ENCODE peak calls at places on chromosomes 3 and 15, in four cellular contexts. W is GM12878, E is K562, Q is HL-60. N is an unnamed sample.

GRCh38 chr3:71582612-71583568 is 638 bp downstream of the FOXP1 start:
- DNase-seq in Q (peak), E (peak), W (no peak), N (no peak)

GRCh38 chr3:42601898-42602581 is 1.6 kb downstream of the NKTR start:
- DNase-seq in Q (no peak), W (no peak), E (no peak), N (no peak)

GRCh38 chr3:56987238-56987932 is 73.1 kb upstream of the SPATA12 start:
- DNase-seq in Q (no peak), E (no peak), W (no peak), N (no peak)

GRCh38 chr15:94056314-94056713 is 175.0 kb upstream of the MCTP2 start:
- DNase-seq in Q (no peak), E (no peak), W (no peak), N (no peak)

GRCh38 chr3:51930439-51930838 is 11.3 kb downstream of the RRP9 start:
- DNase-seq in Q (no peak), W (no peak), E (no peak), N (no peak)

GRCh38 chr15:81101894-81102815 is 31.9 kb upstream of the CFAP161 start:
- DNase-seq in E (no peak), W (no peak), Q (no peak), N (no peak)

GRCh38 chr3:167992384-167992783 is 103.3 kb downstream of the GOLIM4 start:
- DNase-seq in Q (no peak), W (no peak), E (no peak), N (no peak)

GRCh38 chr15:76058714-76059319 is 968 bp upstream of the TMEM266 start:
- DNase-seq in W (peak), Q (peak), E (peak), N (peak)

GRCh38 chr3:31039145-31039544 is 144.7 kb upstream of the GADL1 start:
- DNase-seq in E (no peak), Q (no peak), W (no peak), N (no peak)

GRCh38 chr15:79897701-79898113 is 893 bp upstream of the MTHFS start:
- DNase-seq in E (no peak), W (no peak), Q (no peak), N (no peak)

GRCh38 chr15:72135719-72136118 is 17.5 kb downstream of the SENP8 start:
- DNase-seq in Q (no peak), E (no peak), W (no peak), N (no peak)

GRCh38 chr3:58386966-58387365 is 46.7 kb downstream of the PDHB start:
- DNase-seq in E (no peak), Q (no peak), W (no peak), N (no peak)

GRCh38 chr15:88472225-88472624 is 4.7 kb downstream of the MRPS11 start:
- DNase-seq in Q (no peak), W (peak), E (no peak), N (no peak)

GRCh38 chr3:4751057-4752051 is 227.9 kb upstream of the BHLHE40 start:
- DNase-seq in W (no peak), E (no peak), Q (peak), N (no peak)

GRCh38 chr3:166274996-166275395 is 437.8 kb upstream of the BCHE start:
- DNase-seq in E (no peak), W (no peak), Q (no peak), N (no peak)

GRCh38 chr3:136042608-136043221 is 77.2 kb downstream of the PPP2R3A start:
- DNase-seq in E (peak), Q (no peak), W (no peak), N (peak)

GRCh38 chr15:39130556-39131379 is 450.1 kb upstream of the THBS1 start:
- DNase-seq in Q (no peak), E (no peak), W (no peak), N (no peak)

GRCh38 chr3:73351423-73352071 is 273.2 kb downstream of the PDZRN3 start:
- DNase-seq in E (no peak), Q (no peak), W (no peak), N (no peak)

GRCh38 chr15:73530649-73531048 is 87.7 kb downstream of the REC114 start:
- DNase-seq in E (no peak), W (no peak), Q (no peak), N (no peak)

GRCh38 chr3:109819786-109820185 is 482.4 kb upstream of the DPPA4 start:
- DNase-seq in W (no peak), E (no peak), Q (no peak), N (no peak)

GRCh38 chr3:173857154-173857553 is 459.6 kb downstream of the NLGN1 start:
- DNase-seq in E (no peak), Q (no peak), W (no peak), N (no peak)

GRCh38 chr3:183377307-183377959 is 51.0 kb downstream of the MCF2L2 start:
- DNase-seq in W (no peak), Q (no peak), E (no peak), N (no peak)

GRCh38 chr15:60223161-60223560 is 174.6 kb downstream of the ANXA2 start:
- DNase-seq in Q (no peak), E (no peak), W (no peak), N (no peak)

GRCh38 chr15:73691398-73691797 is 7.2 kb downstream of the CD276 start:
- DNase-seq in W (no peak), Q (no peak), E (peak), N (no peak)

GRCh38 chr15:32819406-32819930 is 101.7 kb downstream of the GREM1 start:
- DNase-seq in W (no peak), Q (no peak), E (no peak), N (no peak)

GRCh38 chr15:57418640-57419039 is 42.3 kb downstream of the CGNL1 start:
- DNase-seq in E (no peak), W (no peak), Q (no peak), N (no peak)

GRCh38 chr3:97232635-97233034 is 418.2 kb downstream of the EPHA6 start:
- DNase-seq in E (no peak), Q (no peak), W (no peak), N (no peak)

GRCh38 chr15:48856947-48857346 is 21.0 kb upstream of the EID1 start:
- DNase-seq in Q (no peak), E (no peak), W (no peak), N (no peak)

GRCh38 chr15:81897011-81897677 is 148.7 kb downstream of the MEX3B start:
- DNase-seq in Q (no peak), E (no peak), W (no peak), N (no peak)

GRCh38 chr15:98866503-98866902 is 141.1 kb downstream of the PGPEP1L start:
- DNase-seq in Q (no peak), E (no peak), W (no peak), N (no peak)

DNA sequence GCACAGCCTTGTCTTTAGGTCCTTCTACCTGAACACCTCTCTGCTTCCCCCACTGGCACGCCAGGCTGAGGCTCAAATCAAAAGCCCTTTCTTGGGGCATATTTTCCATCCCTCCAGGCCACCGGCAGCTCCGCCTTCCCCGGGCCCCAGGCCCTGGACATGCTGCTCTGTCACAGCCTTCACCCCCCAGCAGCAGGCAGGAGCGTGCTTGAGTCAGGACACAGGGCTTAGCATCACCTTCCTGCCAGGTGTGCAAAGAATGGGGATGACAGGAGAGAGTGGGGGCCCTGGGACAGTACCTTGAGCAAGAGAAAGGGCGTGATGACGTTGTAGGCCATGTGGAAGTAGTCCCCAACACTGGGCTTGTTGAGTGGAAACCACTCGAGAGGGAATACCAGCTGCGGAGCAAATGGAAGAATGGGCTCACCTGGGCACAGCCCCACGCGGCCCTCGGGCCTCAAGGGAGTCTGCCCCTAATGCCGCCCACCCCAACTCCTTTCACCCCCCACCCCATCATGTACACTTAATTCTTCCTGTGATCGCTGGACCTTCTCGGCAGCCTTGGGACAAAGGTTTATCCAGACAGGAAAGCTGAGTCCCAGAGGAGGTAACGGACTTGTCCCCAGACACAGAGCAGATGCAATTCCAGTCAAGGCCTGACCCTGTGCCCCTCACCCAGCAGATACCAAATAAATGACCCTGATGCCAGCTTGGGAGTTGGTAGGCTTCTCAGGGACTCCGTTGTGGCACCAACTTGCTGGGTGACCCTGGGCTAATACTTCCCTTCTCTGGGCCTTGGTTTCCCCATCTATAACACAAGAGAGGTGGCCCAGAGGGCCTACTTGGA is 9.1 kb upstream of the CALML4 start:
- DNase-seq in Q (no peak), W (no peak), E (no peak), N (no peak)
- TF ChIP-seq SPI1 in Q (no peak), W (no peak), E (no peak), N (no peak)

DNA sequence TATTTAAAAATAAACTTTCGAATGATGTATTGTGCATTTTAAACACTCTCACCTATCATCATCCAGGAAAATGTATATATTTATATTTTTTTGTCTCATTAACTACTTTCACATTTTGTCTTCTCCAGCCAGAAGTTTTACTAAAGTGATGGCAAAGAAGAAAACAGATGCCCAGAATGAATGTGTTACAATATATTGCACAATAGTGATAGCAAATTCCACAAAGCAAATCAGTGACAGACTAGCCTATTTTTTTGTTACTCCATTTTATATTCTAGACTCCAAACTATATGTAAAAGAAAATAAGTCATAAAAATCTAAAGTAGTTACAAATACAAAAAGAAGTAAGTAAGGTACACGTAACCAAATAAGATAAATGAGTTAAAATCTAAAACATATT is 414.7 kb downstream of the EPHA3 start:
- DNase-seq in E (no peak), Q (no peak), W (no peak), N (no peak)
- TF ChIP-seq SPI1 in E (no peak), Q (no peak), W (no peak), N (no peak)

GRCh38 chr15:66633346-66633745 is 67.5 kb upstream of the LCTL start:
- DNase-seq in Q (no peak), E (no peak), W (no peak), N (no peak)

GRCh38 chr15:66630801-66631351 is 65.1 kb upstream of the LCTL start:
- DNase-seq in E (peak), W (no peak), Q (peak), N (no peak)

GRCh38 chr15:66629817-66630576 is 64.2 kb upstream of the LCTL start:
- DNase-seq in Q (no peak), E (no peak), W (no peak), N (no peak)

GRCh38 chr15:66633851-66634250 is 68.1 kb upstream of the LCTL start:
- DNase-seq in E (no peak), W (no peak), Q (no peak), N (no peak)

DNA sequence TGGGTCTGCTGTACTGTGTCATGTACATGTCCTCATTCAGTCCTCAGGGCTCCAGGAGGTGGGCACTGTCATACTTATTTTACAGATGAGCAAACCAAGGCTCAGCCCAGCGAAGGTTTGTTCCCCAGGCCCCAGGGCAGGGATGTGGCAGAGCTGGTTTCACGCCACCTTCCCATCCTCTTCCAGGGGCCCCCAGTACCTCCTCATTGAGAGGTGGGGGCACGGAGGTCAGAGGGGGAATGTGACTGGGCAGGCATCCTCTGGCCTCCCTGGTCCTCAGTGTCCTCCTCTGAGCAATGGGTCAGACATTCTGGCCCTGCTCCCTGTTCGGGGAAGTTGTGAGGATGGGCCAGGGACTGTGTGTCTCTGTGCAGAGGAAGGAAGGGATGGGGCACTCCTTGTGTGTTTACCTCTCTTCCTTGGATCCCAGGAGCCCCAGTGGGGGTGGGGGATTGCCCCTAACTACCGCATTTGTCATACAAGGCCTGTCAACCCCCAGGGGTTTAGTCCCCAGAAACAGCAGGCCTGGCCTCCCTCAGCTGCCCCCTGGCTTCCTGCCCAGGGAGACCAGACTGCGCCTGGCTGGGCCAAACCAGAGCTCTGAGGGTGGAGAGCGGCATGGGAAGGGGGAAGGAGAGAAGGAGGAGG is 65.9 kb upstream of the LCTL start:
- DNase-seq in W (no peak), E (no peak), Q (no peak), N (no peak)
- TF ChIP-seq SPI1 in W (no peak), E (no peak), Q (no peak), N (no peak)

GRCh38 chr3:187798531-187799520 is 53.6 kb upstream of the BCL6 start:
- DNase-seq in W (no peak), Q (no peak), E (no peak), N (no peak)
- TF ChIP-seq SPI1 in W (no peak), Q (no peak), E (no peak), N (no peak)

GRCh38 chr3:17491601-17492000 is 250.8 kb downstream of the TBC1D5 start:
- DNase-seq in Q (no peak), W (no peak), E (no peak), N (no peak)
- TF ChIP-seq SPI1 in Q (no peak), W (no peak), E (no peak), N (no peak)

DNA sequence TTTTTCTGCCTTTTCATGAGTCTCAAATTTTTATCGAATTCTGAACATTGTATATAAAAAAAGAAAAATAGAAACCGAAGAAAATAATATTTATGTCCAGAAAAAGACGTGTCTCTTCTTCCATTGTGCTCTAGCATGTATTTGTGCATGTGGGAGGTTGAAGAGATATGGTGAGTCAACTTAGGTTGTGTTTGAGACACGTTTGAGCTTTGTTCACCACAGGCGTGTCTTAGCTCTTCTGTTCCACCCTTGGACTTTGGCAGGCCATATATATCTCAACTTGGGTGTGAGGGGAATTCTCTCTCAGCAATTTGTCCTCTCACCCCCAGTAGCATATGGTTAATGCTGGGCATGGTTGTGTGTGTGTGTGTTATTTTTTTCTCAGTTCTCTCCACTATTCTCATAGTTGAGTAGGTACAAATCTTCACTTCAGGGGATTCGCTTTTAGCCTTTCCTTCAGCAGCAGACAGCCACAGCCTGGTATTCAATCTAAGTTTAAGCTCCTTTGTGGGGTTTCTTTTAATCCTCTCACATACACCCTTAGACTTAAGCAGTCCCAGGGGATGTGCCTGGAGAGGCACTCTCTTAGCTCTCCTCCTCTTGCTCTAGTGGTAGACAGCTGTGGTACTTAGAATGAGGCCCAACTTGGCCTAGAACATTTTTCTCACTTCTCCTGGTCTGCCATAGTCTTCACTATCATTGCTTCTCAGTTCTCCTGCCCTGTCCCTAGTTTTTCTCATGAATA is 286.5 kb upstream of the RBMS3 start:
- DNase-seq in E (no peak), Q (no peak), W (no peak), N (no peak)
- TF ChIP-seq SPI1 in E (no peak), Q (no peak), W (no peak), N (no peak)

DNA sequence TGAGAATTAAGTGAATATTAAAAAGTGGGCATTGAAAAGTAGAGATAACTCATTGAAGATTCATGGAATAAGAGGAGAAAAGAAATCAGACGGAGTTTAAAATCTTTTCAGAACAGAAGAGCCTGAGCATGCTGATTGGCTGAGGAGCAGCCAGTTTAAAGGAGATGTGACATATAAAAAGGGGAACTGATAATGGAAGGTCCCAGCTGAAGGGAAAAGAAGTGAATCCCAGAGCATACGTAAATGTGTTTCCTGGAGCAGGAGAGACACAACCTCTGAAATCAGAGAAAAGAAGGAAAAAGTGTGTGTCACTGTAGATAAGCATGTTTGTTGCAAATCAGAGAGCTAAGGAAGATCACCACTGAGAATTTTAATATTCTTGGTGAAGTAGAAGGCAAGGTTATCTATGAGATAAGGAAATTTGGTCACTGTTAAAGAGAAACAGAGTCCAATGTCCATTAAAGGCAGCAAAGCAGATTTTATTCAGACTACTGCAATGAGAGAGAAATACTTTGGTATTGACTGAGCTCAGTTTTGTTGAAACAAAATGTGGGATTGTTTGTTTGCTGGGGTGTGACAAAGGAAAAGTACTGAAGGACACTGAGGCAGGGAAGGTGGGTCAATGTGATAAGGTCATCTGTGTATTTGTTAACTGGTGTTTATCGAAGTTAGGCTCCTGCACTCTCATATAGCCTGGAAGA is 84.6 kb upstream of the WDR72 start:
- DNase-seq in W (no peak), Q (no peak), E (no peak), N (no peak)
- TF ChIP-seq SPI1 in W (no peak), Q (peak), E (no peak), N (peak)

GRCh38 chr3:380801-381200 is 184.2 kb downstream of the CHL1 start:
- DNase-seq in Q (no peak), E (no peak), W (no peak), N (no peak)

GRCh38 chr3:385151-385550 is 188.6 kb downstream of the CHL1 start:
- DNase-seq in E (no peak), W (no peak), Q (no peak), N (no peak)
- TF ChIP-seq SPI1 in E (no peak), W (no peak), Q (no peak), N (no peak)

GRCh38 chr3:2915826-2916225 is 194.3 kb downstream of the IL5RA start:
- DNase-seq in W (no peak), Q (peak), E (no peak), N (no peak)

GRCh38 chr3:2923390-2923789 is 186.8 kb downstream of the IL5RA start:
- DNase-seq in E (no peak), W (no peak), Q (peak), N (no peak)

GRCh38 chr3:2921903-2922302 is 188.3 kb downstream of the IL5RA start:
- DNase-seq in Q (no peak), E (no peak), W (peak), N (peak)

DNA sequence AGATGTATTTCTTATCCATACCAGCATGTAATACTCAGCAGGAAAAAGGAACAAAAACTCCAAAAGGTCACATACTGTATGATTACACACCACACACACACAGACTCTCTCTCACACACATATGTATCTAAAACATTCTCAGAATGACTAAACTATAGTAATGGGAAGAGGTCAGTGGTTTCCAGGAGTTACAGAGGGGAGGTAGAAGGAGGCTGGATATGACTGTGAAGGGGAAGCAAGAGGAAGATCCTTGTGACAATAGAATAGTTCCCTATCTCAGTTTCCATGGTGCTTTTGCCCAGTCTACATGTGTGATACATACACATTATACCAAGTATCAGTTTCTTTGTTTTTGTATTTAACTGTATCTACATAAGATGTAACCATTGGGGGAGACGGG is 190.1 kb downstream of the IL5RA start:
- DNase-seq in W (no peak), E (no peak), Q (no peak), N (no peak)
- TF ChIP-seq SPI1 in W (no peak), E (no peak), Q (no peak), N (no peak)